ENCODE peak calls at places on chromosome 3, in ten cellular contexts. One of them, this sample, is unnamed.
A peak's percentile ranks its signal among the peaks of the same experiment; 100 is the strongest.

GRCh38 chr3:87206070-87206469 is 21.0 kb upstream of the CHMP2B start:
- DNase-seq in kidney epithelial cell: peak; percentile 41
- DNase-seq in fibroblast of lung: peak; percentile 83
- DNase-seq in CD4-positive, CD25-positive, alpha-beta regulatory T cell: no peak
- DNase-seq in midbrain: no peak
- DNase-seq in T-helper 17 cell: no peak
- DNase-seq in naive B cell: no peak
- DNase-seq in IMR-90: peak; percentile 86
- DNase-seq in NCI-H2171 treated with DMSO at 0.1 percent for 48 hours: no peak
- DNase-seq in NT2/D1: no peak
- DNase-seq in this sample: no peak

GRCh38 chr3:52904552-52904951 is 7.2 kb upstream of the STIMATE start:
- DNase-seq in kidney epithelial cell: no peak
- DNase-seq in fibroblast of lung: no peak
- DNase-seq in CD4-positive, CD25-positive, alpha-beta regulatory T cell: no peak
- DNase-seq in midbrain: no peak
- DNase-seq in T-helper 17 cell: no peak
- DNase-seq in naive B cell: no peak
- DNase-seq in IMR-90: no peak
- DNase-seq in NCI-H2171 treated with DMSO at 0.1 percent for 48 hours: no peak
- DNase-seq in NT2/D1: no peak
- DNase-seq in this sample: no peak

GRCh38 chr3:16233806-16234205 is 30.9 kb downstream of the DPH3 start:
- DNase-seq in kidney epithelial cell: no peak
- DNase-seq in fibroblast of lung: no peak
- DNase-seq in CD4-positive, CD25-positive, alpha-beta regulatory T cell: no peak
- DNase-seq in midbrain: no peak
- DNase-seq in T-helper 17 cell: no peak
- DNase-seq in naive B cell: no peak
- DNase-seq in IMR-90: no peak
- DNase-seq in NCI-H2171 treated with DMSO at 0.1 percent for 48 hours: no peak
- DNase-seq in NT2/D1: no peak
- DNase-seq in this sample: no peak

GRCh38 chr3:56879453-56880224 is 77.9 kb upstream of the ARHGEF3 start:
- DNase-seq in kidney epithelial cell: no peak
- DNase-seq in fibroblast of lung: peak; percentile 72
- DNase-seq in CD4-positive, CD25-positive, alpha-beta regulatory T cell: no peak
- DNase-seq in midbrain: no peak
- DNase-seq in T-helper 17 cell: no peak
- DNase-seq in naive B cell: no peak
- DNase-seq in IMR-90: peak; percentile 64
- DNase-seq in NCI-H2171 treated with DMSO at 0.1 percent for 48 hours: no peak
- DNase-seq in NT2/D1: no peak
- DNase-seq in this sample: no peak

GRCh38 chr3:127418560-127419099 is 130.8 kb upstream of the PRR20G start:
- DNase-seq in kidney epithelial cell: no peak
- DNase-seq in fibroblast of lung: no peak
- DNase-seq in CD4-positive, CD25-positive, alpha-beta regulatory T cell: no peak
- DNase-seq in midbrain: no peak
- DNase-seq in T-helper 17 cell: no peak
- DNase-seq in naive B cell: no peak
- DNase-seq in IMR-90: no peak
- DNase-seq in NCI-H2171 treated with DMSO at 0.1 percent for 48 hours: no peak
- DNase-seq in NT2/D1: no peak
- DNase-seq in this sample: no peak

GRCh38 chr3:33578325-33579180 is 138.3 kb upstream of the UBP1 start:
- DNase-seq in kidney epithelial cell: no peak
- DNase-seq in fibroblast of lung: peak; percentile 7
- DNase-seq in CD4-positive, CD25-positive, alpha-beta regulatory T cell: no peak
- DNase-seq in midbrain: no peak
- DNase-seq in T-helper 17 cell: no peak
- DNase-seq in naive B cell: no peak
- DNase-seq in IMR-90: peak; percentile 35
- DNase-seq in NCI-H2171 treated with DMSO at 0.1 percent for 48 hours: no peak
- DNase-seq in NT2/D1: peak; percentile 61
- DNase-seq in this sample: no peak

GRCh38 chr3:66554178-66554577 is 53.4 kb upstream of the LRIG1 start:
- DNase-seq in kidney epithelial cell: no peak
- DNase-seq in fibroblast of lung: peak; percentile 63
- DNase-seq in CD4-positive, CD25-positive, alpha-beta regulatory T cell: no peak
- DNase-seq in midbrain: no peak
- DNase-seq in T-helper 17 cell: no peak
- DNase-seq in naive B cell: no peak
- DNase-seq in IMR-90: peak; percentile 65
- DNase-seq in NCI-H2171 treated with DMSO at 0.1 percent for 48 hours: no peak
- DNase-seq in NT2/D1: no peak
- DNase-seq in this sample: no peak

GRCh38 chr3:100437879-100438622 is 36.7 kb downstream of the LNP1 start:
- DNase-seq in kidney epithelial cell: no peak
- DNase-seq in fibroblast of lung: no peak
- DNase-seq in CD4-positive, CD25-positive, alpha-beta regulatory T cell: no peak
- DNase-seq in midbrain: no peak
- DNase-seq in T-helper 17 cell: no peak
- DNase-seq in naive B cell: no peak
- DNase-seq in IMR-90: no peak
- DNase-seq in NCI-H2171 treated with DMSO at 0.1 percent for 48 hours: no peak
- DNase-seq in NT2/D1: no peak
- DNase-seq in this sample: no peak

GRCh38 chr3:181727122-181728036 is 15.7 kb downstream of the SOX2 start:
- DNase-seq in kidney epithelial cell: no peak
- DNase-seq in fibroblast of lung: no peak
- DNase-seq in CD4-positive, CD25-positive, alpha-beta regulatory T cell: no peak
- DNase-seq in midbrain: no peak
- DNase-seq in T-helper 17 cell: no peak
- DNase-seq in naive B cell: no peak
- DNase-seq in IMR-90: no peak
- DNase-seq in NCI-H2171 treated with DMSO at 0.1 percent for 48 hours: no peak
- DNase-seq in NT2/D1: no peak
- DNase-seq in this sample: no peak

GRCh38 chr3:58622436-58622835 is 44.1 kb downstream of the FAM3D start:
- DNase-seq in kidney epithelial cell: no peak
- DNase-seq in fibroblast of lung: no peak
- DNase-seq in CD4-positive, CD25-positive, alpha-beta regulatory T cell: no peak
- DNase-seq in midbrain: no peak
- DNase-seq in T-helper 17 cell: no peak
- DNase-seq in naive B cell: no peak
- DNase-seq in IMR-90: no peak
- DNase-seq in NCI-H2171 treated with DMSO at 0.1 percent for 48 hours: no peak
- DNase-seq in NT2/D1: no peak
- DNase-seq in this sample: no peak

GRCh38 chr3:160486459-160486869 is 36.9 kb upstream of the TRIM59 start:
- DNase-seq in kidney epithelial cell: no peak
- DNase-seq in fibroblast of lung: peak; percentile 75
- DNase-seq in CD4-positive, CD25-positive, alpha-beta regulatory T cell: peak; percentile 29
- DNase-seq in midbrain: peak; percentile 47
- DNase-seq in T-helper 17 cell: no peak
- DNase-seq in naive B cell: peak; percentile 6
- DNase-seq in IMR-90: peak; percentile 71
- DNase-seq in NCI-H2171 treated with DMSO at 0.1 percent for 48 hours: peak; percentile 53
- DNase-seq in NT2/D1: no peak
- DNase-seq in this sample: peak; percentile 63

GRCh38 chr3:194225988-194226663 is 90.2 kb downstream of the HES1 start:
- DNase-seq in kidney epithelial cell: no peak
- DNase-seq in fibroblast of lung: no peak
- DNase-seq in CD4-positive, CD25-positive, alpha-beta regulatory T cell: no peak
- DNase-seq in midbrain: no peak
- DNase-seq in T-helper 17 cell: no peak
- DNase-seq in naive B cell: no peak
- DNase-seq in IMR-90: no peak
- DNase-seq in NCI-H2171 treated with DMSO at 0.1 percent for 48 hours: no peak
- DNase-seq in NT2/D1: no peak
- DNase-seq in this sample: no peak

GRCh38 chr3:10286596-10287295 is 6.0 kb downstream of the GHRL start:
- DNase-seq in kidney epithelial cell: no peak
- DNase-seq in fibroblast of lung: peak; percentile 86
- DNase-seq in CD4-positive, CD25-positive, alpha-beta regulatory T cell: no peak
- DNase-seq in midbrain: peak; percentile 68
- DNase-seq in T-helper 17 cell: no peak
- DNase-seq in naive B cell: peak; percentile 23
- DNase-seq in IMR-90: peak; percentile 74
- DNase-seq in NCI-H2171 treated with DMSO at 0.1 percent for 48 hours: no peak
- DNase-seq in NT2/D1: peak; percentile 88
- DNase-seq in this sample: peak; percentile 53

GRCh38 chr3:124410471-124410870 is 319.8 kb upstream of the UMPS start:
- DNase-seq in kidney epithelial cell: peak; percentile 12
- DNase-seq in fibroblast of lung: peak; percentile 58
- DNase-seq in CD4-positive, CD25-positive, alpha-beta regulatory T cell: no peak
- DNase-seq in midbrain: no peak
- DNase-seq in T-helper 17 cell: no peak
- DNase-seq in naive B cell: no peak
- DNase-seq in IMR-90: peak; percentile 47
- DNase-seq in NCI-H2171 treated with DMSO at 0.1 percent for 48 hours: no peak
- DNase-seq in NT2/D1: no peak
- DNase-seq in this sample: no peak

GRCh38 chr3:42655331-42655888 is 1.9 kb downstream of the ZBTB47 start:
- DNase-seq in kidney epithelial cell: no peak
- DNase-seq in fibroblast of lung: peak; percentile 30
- DNase-seq in CD4-positive, CD25-positive, alpha-beta regulatory T cell: no peak
- DNase-seq in midbrain: peak; percentile 31
- DNase-seq in T-helper 17 cell: no peak
- DNase-seq in naive B cell: no peak
- DNase-seq in IMR-90: no peak
- DNase-seq in NCI-H2171 treated with DMSO at 0.1 percent for 48 hours: no peak
- DNase-seq in NT2/D1: no peak
- DNase-seq in this sample: no peak

GRCh38 chr3:133089906-133090305 is 51.7 kb downstream of the TMEM108 start:
- DNase-seq in kidney epithelial cell: peak; percentile 25
- DNase-seq in fibroblast of lung: no peak
- DNase-seq in CD4-positive, CD25-positive, alpha-beta regulatory T cell: no peak
- DNase-seq in midbrain: no peak
- DNase-seq in T-helper 17 cell: no peak
- DNase-seq in naive B cell: no peak
- DNase-seq in IMR-90: no peak
- DNase-seq in NCI-H2171 treated with DMSO at 0.1 percent for 48 hours: no peak
- DNase-seq in NT2/D1: no peak
- DNase-seq in this sample: no peak

This sample was measured in hippocampal formation.